ENCODE peak calls at places on chromosome 5, in six cellular contexts. One of them, this sample, is unnamed.

GRCh38 chr5:115414406-115415142 is 118.1 kb upstream of the CCDC112 start:
- DNase-seq in neural crest cell: no peak
- DNase-seq in RWPE1: no peak
- DNase-seq in IMR-90: peak
- DNase-seq in transverse colon: peak
- DNase-seq in WERI-Rb-1: no peak
- DNase-seq in this sample: no peak

GRCh38 chr5:142204219-142204618 is 95.6 kb downstream of the NDFIP1 start:
- DNase-seq in transverse colon: no peak
- DNase-seq in WERI-Rb-1: no peak
- DNase-seq in RWPE1: no peak
- DNase-seq in neural crest cell: no peak
- DNase-seq in IMR-90: no peak
- DNase-seq in this sample: no peak

GRCh38 chr5:149486726-149487635 is 64.3 kb downstream of the CSNK1A1 start:
- DNase-seq in WERI-Rb-1: no peak
- DNase-seq in neural crest cell: no peak
- DNase-seq in IMR-90: peak
- DNase-seq in RWPE1: peak
- DNase-seq in transverse colon: no peak
- DNase-seq in this sample: no peak

GRCh38 chr5:172319708-172320441 is 36.3 kb upstream of the UBTD2 start:
- DNase-seq in transverse colon: no peak
- DNase-seq in WERI-Rb-1: no peak
- DNase-seq in neural crest cell: no peak
- DNase-seq in IMR-90: no peak
- DNase-seq in RWPE1: no peak
- DNase-seq in this sample: no peak

GRCh38 chr5:52868417-52868816 is 80.7 kb downstream of the ITGA1 start:
- DNase-seq in WERI-Rb-1: no peak
- DNase-seq in IMR-90: no peak
- DNase-seq in transverse colon: no peak
- DNase-seq in neural crest cell: peak
- DNase-seq in RWPE1: no peak
- DNase-seq in this sample: no peak

GRCh38 chr5:125117556-125117955 is 371.1 kb upstream of the ZNF608 start:
- DNase-seq in neural crest cell: no peak
- DNase-seq in transverse colon: no peak
- DNase-seq in IMR-90: peak
- DNase-seq in WERI-Rb-1: peak
- DNase-seq in RWPE1: no peak
- DNase-seq in this sample: no peak

GRCh38 chr5:171647043-171647899 is 138.3 kb upstream of the SMIM23 start:
- DNase-seq in neural crest cell: no peak
- DNase-seq in IMR-90: peak
- DNase-seq in transverse colon: no peak
- DNase-seq in RWPE1: peak
- DNase-seq in WERI-Rb-1: peak
- DNase-seq in this sample: peak

GRCh38 chr5:129608350-129608749 is 139.5 kb upstream of the MINAR2 start:
- DNase-seq in WERI-Rb-1: no peak
- DNase-seq in neural crest cell: no peak
- DNase-seq in IMR-90: no peak
- DNase-seq in RWPE1: no peak
- DNase-seq in transverse colon: no peak
- DNase-seq in this sample: no peak

GRCh38 chr5:155441849-155442248 is 428.3 kb downstream of the KIF4B start:
- DNase-seq in IMR-90: no peak
- DNase-seq in transverse colon: no peak
- DNase-seq in WERI-Rb-1: no peak
- DNase-seq in neural crest cell: no peak
- DNase-seq in RWPE1: no peak
- DNase-seq in this sample: no peak

GRCh38 chr5:162593881-162594280 is 526.3 kb downstream of the GABRG2 start:
- DNase-seq in IMR-90: no peak
- DNase-seq in neural crest cell: no peak
- DNase-seq in RWPE1: no peak
- DNase-seq in WERI-Rb-1: peak
- DNase-seq in transverse colon: no peak
- DNase-seq in this sample: no peak

GRCh38 chr5:177403826-177404640 is 3.6 kb upstream of the PFN3 start:
- DNase-seq in WERI-Rb-1: peak
- DNase-seq in RWPE1: peak
- DNase-seq in neural crest cell: peak
- DNase-seq in transverse colon: peak
- DNase-seq in IMR-90: peak
- DNase-seq in this sample: peak

GRCh38 chr5:61933787-61934626 is 372.0 kb upstream of the KIF2A start:
- DNase-seq in neural crest cell: peak
- DNase-seq in WERI-Rb-1: peak
- DNase-seq in IMR-90: peak
- DNase-seq in transverse colon: peak
- DNase-seq in RWPE1: peak
- DNase-seq in this sample: peak

GRCh38 chr5:6502421-6502820 is 53.8 kb downstream of the UBE2QL1 start:
- DNase-seq in neural crest cell: no peak
- DNase-seq in RWPE1: no peak
- DNase-seq in IMR-90: no peak
- DNase-seq in WERI-Rb-1: no peak
- DNase-seq in transverse colon: no peak
- DNase-seq in this sample: no peak

GRCh38 chr5:13378073-13378472 is 566.4 kb downstream of the DNAH5 start:
- DNase-seq in IMR-90: peak
- DNase-seq in transverse colon: no peak
- DNase-seq in WERI-Rb-1: no peak
- DNase-seq in RWPE1: no peak
- DNase-seq in neural crest cell: no peak
- DNase-seq in this sample: no peak

GRCh38 chr5:127385936-127386335 is 95.3 kb downstream of the MEGF10 start:
- DNase-seq in RWPE1: no peak
- DNase-seq in IMR-90: no peak
- DNase-seq in neural crest cell: no peak
- DNase-seq in WERI-Rb-1: no peak
- DNase-seq in transverse colon: no peak
- DNase-seq in this sample: no peak

GRCh38 chr5:40681351-40682311 is 1.9 kb downstream of the PTGER4 start:
- DNase-seq in IMR-90: no peak
- DNase-seq in RWPE1: peak
- DNase-seq in transverse colon: peak
- DNase-seq in WERI-Rb-1: peak
- DNase-seq in neural crest cell: peak
- DNase-seq in this sample: peak

GRCh38 chr5:167964529-167964928 is 326.9 kb upstream of the WWC1 start:
- DNase-seq in WERI-Rb-1: peak
- DNase-seq in IMR-90: no peak
- DNase-seq in neural crest cell: no peak
- DNase-seq in transverse colon: no peak
- DNase-seq in RWPE1: peak
- DNase-seq in this sample: no peak

GRCh38 chr5:59450245-59450644 is 443.3 kb downstream of the PDE4D start:
- DNase-seq in transverse colon: no peak
- DNase-seq in IMR-90: no peak
- DNase-seq in RWPE1: no peak
- DNase-seq in neural crest cell: no peak
- DNase-seq in WERI-Rb-1: no peak
- DNase-seq in this sample: no peak

GRCh38 chr5:77627869-77628674 is 10.4 kb downstream of the OTP start:
- DNase-seq in transverse colon: no peak
- DNase-seq in WERI-Rb-1: no peak
- DNase-seq in IMR-90: no peak
- DNase-seq in neural crest cell: no peak
- DNase-seq in RWPE1: no peak
- DNase-seq in this sample: peak

GRCh38 chr5:17966636-17967402 is 332.6 kb downstream of the TAF11L14 start:
- DNase-seq in IMR-90: no peak
- DNase-seq in RWPE1: no peak
- DNase-seq in transverse colon: no peak
- DNase-seq in WERI-Rb-1: no peak
- DNase-seq in neural crest cell: no peak
- DNase-seq in this sample: peak

GRCh38 chr5:172770374-172770674 is 671 bp downstream of the DUSP1 start:
- DNase-seq in transverse colon: no peak
- DNase-seq in WERI-Rb-1: no peak
- DNase-seq in RWPE1: no peak
- DNase-seq in neural crest cell: no peak
- DNase-seq in IMR-90: no peak
- DNase-seq in this sample: no peak

GRCh38 chr5:171965740-171966139 is 40.7 kb downstream of the FBXW11 start:
- DNase-seq in transverse colon: no peak
- DNase-seq in neural crest cell: no peak
- DNase-seq in WERI-Rb-1: no peak
- DNase-seq in RWPE1: no peak
- DNase-seq in IMR-90: no peak
- DNase-seq in this sample: no peak

GRCh38 chr5:150358261-150359095 is 981 bp downstream of the TCOF1 start:
- DNase-seq in transverse colon: no peak
- DNase-seq in RWPE1: no peak
- DNase-seq in WERI-Rb-1: no peak
- DNase-seq in IMR-90: peak
- DNase-seq in neural crest cell: no peak
- DNase-seq in this sample: no peak

GRCh38 chr5:132714456-132715307 is 22.7 kb downstream of the KIF3A start:
- DNase-seq in WERI-Rb-1: no peak
- DNase-seq in RWPE1: no peak
- DNase-seq in transverse colon: no peak
- DNase-seq in IMR-90: peak
- DNase-seq in neural crest cell: no peak
- DNase-seq in this sample: no peak

GRCh38 chr5:157137691-157138090 is 5.0 kb downstream of the MED7 start:
- DNase-seq in IMR-90: no peak
- DNase-seq in neural crest cell: no peak
- DNase-seq in WERI-Rb-1: no peak
- DNase-seq in transverse colon: no peak
- DNase-seq in RWPE1: no peak
- DNase-seq in this sample: no peak

GRCh38 chr5:169029087-169029486 is 271.9 kb downstream of the SLIT3 start:
- DNase-seq in IMR-90: no peak
- DNase-seq in transverse colon: no peak
- DNase-seq in WERI-Rb-1: no peak
- DNase-seq in RWPE1: no peak
- DNase-seq in neural crest cell: no peak
- DNase-seq in this sample: no peak

GRCh38 chr5:65588694-65589093 is 25.6 kb downstream of the PPWD1 start:
- DNase-seq in neural crest cell: no peak
- DNase-seq in WERI-Rb-1: no peak
- DNase-seq in transverse colon: no peak
- DNase-seq in RWPE1: no peak
- DNase-seq in IMR-90: no peak
- DNase-seq in this sample: no peak
- TF ChIP-seq CTCF in neural crest cell: peak
- TF ChIP-seq CTCF in WERI-Rb-1: no peak
- TF ChIP-seq CTCF in transverse colon: no peak
- TF ChIP-seq CTCF in RWPE1: peak
- TF ChIP-seq CTCF in IMR-90: peak
- TF ChIP-seq CTCF in this sample: no peak

GRCh38 chr5:69265931-69266330 is 31.2 kb downstream of the CDK7 start:
- DNase-seq in WERI-Rb-1: peak
- DNase-seq in transverse colon: no peak
- DNase-seq in neural crest cell: no peak
- DNase-seq in RWPE1: no peak
- DNase-seq in IMR-90: no peak
- DNase-seq in this sample: peak
- TF ChIP-seq CTCF in WERI-Rb-1: peak
- TF ChIP-seq CTCF in transverse colon: peak
- TF ChIP-seq CTCF in neural crest cell: peak
- TF ChIP-seq CTCF in RWPE1: peak
- TF ChIP-seq CTCF in IMR-90: peak
- TF ChIP-seq CTCF in this sample: peak

GRCh38 chr5:3336666-3337065 is 259.0 kb upstream of the IRX1 start:
- DNase-seq in RWPE1: no peak
- DNase-seq in neural crest cell: no peak
- DNase-seq in WERI-Rb-1: no peak
- DNase-seq in IMR-90: no peak
- DNase-seq in transverse colon: no peak
- DNase-seq in this sample: no peak
- TF ChIP-seq CTCF in RWPE1: no peak
- TF ChIP-seq CTCF in neural crest cell: no peak
- TF ChIP-seq CTCF in WERI-Rb-1: no peak
- TF ChIP-seq CTCF in IMR-90: no peak
- TF ChIP-seq CTCF in transverse colon: no peak
- TF ChIP-seq CTCF in this sample: no peak

DNA sequence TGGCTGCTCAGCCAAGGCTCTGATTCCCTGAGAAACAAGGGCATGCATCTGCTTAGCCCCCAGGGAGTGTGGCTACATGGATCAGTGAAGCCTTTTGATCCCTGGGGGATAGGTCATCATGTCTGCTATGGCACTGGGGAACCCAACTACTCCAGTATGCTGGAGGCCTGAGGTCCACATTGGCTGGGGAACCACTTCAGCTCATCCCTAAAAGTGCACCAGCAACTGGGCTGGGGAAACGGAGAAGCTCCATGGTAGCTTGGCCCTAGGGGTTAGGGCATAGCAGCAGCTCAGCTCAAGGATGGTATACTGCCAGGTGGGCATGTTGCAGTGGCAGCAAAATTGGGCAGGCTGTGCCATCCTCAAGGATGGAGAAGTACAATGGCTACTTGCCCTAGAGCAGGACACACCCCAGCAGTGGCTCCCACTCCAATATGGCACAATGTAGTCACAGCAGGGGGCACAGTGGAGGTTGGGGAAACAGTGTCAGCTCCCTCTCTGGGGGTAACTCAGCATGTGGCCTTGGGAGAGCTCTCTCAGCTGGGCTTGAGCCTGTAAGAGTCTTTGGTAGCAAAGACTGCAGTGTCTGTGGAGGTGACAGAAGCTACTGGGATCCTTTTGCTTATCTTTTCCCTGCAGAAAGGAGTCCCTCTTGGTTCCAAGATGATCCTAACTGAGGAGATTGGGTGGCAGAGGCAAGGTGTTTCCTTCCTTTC is 111.5 kb upstream of the FSTL4 start:
- DNase-seq in IMR-90: no peak
- DNase-seq in WERI-Rb-1: no peak
- DNase-seq in neural crest cell: no peak
- DNase-seq in RWPE1: no peak
- DNase-seq in transverse colon: no peak
- DNase-seq in this sample: no peak
- TF ChIP-seq CTCF in IMR-90: no peak
- TF ChIP-seq CTCF in WERI-Rb-1: no peak
- TF ChIP-seq CTCF in neural crest cell: no peak
- TF ChIP-seq CTCF in RWPE1: no peak
- TF ChIP-seq CTCF in transverse colon: no peak
- TF ChIP-seq CTCF in this sample: no peak

GRCh38 chr5:140734354-140734753 is 34.1 kb downstream of the ZMAT2 start:
- DNase-seq in transverse colon: no peak
- DNase-seq in neural crest cell: no peak
- DNase-seq in WERI-Rb-1: peak
- DNase-seq in RWPE1: no peak
- DNase-seq in IMR-90: no peak
- DNase-seq in this sample: no peak
- TF ChIP-seq CTCF in transverse colon: peak
- TF ChIP-seq CTCF in neural crest cell: peak
- TF ChIP-seq CTCF in WERI-Rb-1: peak
- TF ChIP-seq CTCF in RWPE1: peak
- TF ChIP-seq CTCF in IMR-90: peak
- TF ChIP-seq CTCF in this sample: no peak

GRCh38 chr5:110054240-110054639 is 364.5 kb downstream of the MAN2A1 start:
- DNase-seq in IMR-90: peak
- DNase-seq in neural crest cell: no peak
- DNase-seq in RWPE1: peak
- DNase-seq in transverse colon: peak
- DNase-seq in WERI-Rb-1: no peak
- DNase-seq in this sample: no peak
- TF ChIP-seq CTCF in IMR-90: no peak
- TF ChIP-seq CTCF in neural crest cell: no peak
- TF ChIP-seq CTCF in RWPE1: peak
- TF ChIP-seq CTCF in transverse colon: no peak
- TF ChIP-seq CTCF in WERI-Rb-1: no peak
- TF ChIP-seq CTCF in this sample: no peak